ENCODE peak calls at places on chromosomes 7 and 10, in nine cellular contexts. One of them, this sample, is unnamed. For H3K36me3, the result is how much of the 10 kb centered on the place peaks cover.

GRCh38 chr7:130473877-130474276 is 18.0 kb upstream of the MEST start:
- DNase-seq in kidney epithelial cell: no peak
- DNase-seq in BE2C: no peak
- DNase-seq in bronchial epithelial cell: no peak
- DNase-seq in stomach: no peak
- DNase-seq in small intestine: no peak
- DNase-seq in GM06990: no peak
- DNase-seq in HCT116: no peak
- DNase-seq in psoas muscle: no peak
- DNase-seq in this sample: no peak

GRCh38 chr10:71647526-71648354 is 71.8 kb downstream of the C10orf105 start:
- DNase-seq in BE2C: no peak
- DNase-seq in kidney epithelial cell: no peak
- DNase-seq in bronchial epithelial cell: no peak
- DNase-seq in HCT116: no peak
- DNase-seq in psoas muscle: no peak
- DNase-seq in stomach: no peak
- DNase-seq in small intestine: no peak
- DNase-seq in GM06990: no peak
- DNase-seq in this sample: no peak

GRCh38 chr10:5818894-5819293 is 5.7 kb upstream of the GDI2 start:
- DNase-seq in small intestine: no peak
- DNase-seq in GM06990: peak
- DNase-seq in kidney epithelial cell: no peak
- DNase-seq in HCT116: no peak
- DNase-seq in bronchial epithelial cell: no peak
- DNase-seq in stomach: no peak
- DNase-seq in BE2C: no peak
- DNase-seq in psoas muscle: no peak
- DNase-seq in this sample: no peak

GRCh38 chr10:33368086-33368485 is 33.6 kb upstream of the NRP1 start:
- DNase-seq in stomach: no peak
- DNase-seq in kidney epithelial cell: no peak
- DNase-seq in GM06990: no peak
- DNase-seq in HCT116: no peak
- DNase-seq in bronchial epithelial cell: no peak
- DNase-seq in BE2C: no peak
- DNase-seq in psoas muscle: no peak
- DNase-seq in small intestine: no peak
- DNase-seq in this sample: no peak

GRCh38 chr10:127612-128432 is 7.4 kb upstream of the ZMYND11 start:
- DNase-seq in BE2C: no peak
- DNase-seq in bronchial epithelial cell: no peak
- DNase-seq in small intestine: peak
- DNase-seq in HCT116: no peak
- DNase-seq in kidney epithelial cell: no peak
- DNase-seq in GM06990: peak
- DNase-seq in stomach: no peak
- DNase-seq in psoas muscle: no peak
- DNase-seq in this sample: no peak

GRCh38 chr7:47284691-47285246 is 297.1 kb downstream of the TNS3 start:
- DNase-seq in bronchial epithelial cell: no peak
- DNase-seq in stomach: no peak
- DNase-seq in GM06990: no peak
- DNase-seq in kidney epithelial cell: no peak
- DNase-seq in small intestine: no peak
- DNase-seq in HCT116: no peak
- DNase-seq in BE2C: no peak
- DNase-seq in psoas muscle: no peak
- DNase-seq in this sample: no peak

GRCh38 chr7:84668116-84668515 is 473.5 kb upstream of the SEMA3A start:
- DNase-seq in psoas muscle: no peak
- DNase-seq in bronchial epithelial cell: no peak
- DNase-seq in GM06990: no peak
- DNase-seq in small intestine: no peak
- DNase-seq in BE2C: no peak
- DNase-seq in HCT116: no peak
- DNase-seq in stomach: no peak
- DNase-seq in kidney epithelial cell: no peak
- DNase-seq in this sample: no peak

GRCh38 chr10:47264797-47265281 is 35.2 kb upstream of the GDF10 start:
- DNase-seq in BE2C: no peak
- DNase-seq in bronchial epithelial cell: no peak
- DNase-seq in kidney epithelial cell: no peak
- DNase-seq in GM06990: no peak
- DNase-seq in HCT116: no peak
- DNase-seq in stomach: no peak
- DNase-seq in small intestine: peak
- DNase-seq in psoas muscle: no peak
- DNase-seq in this sample: no peak

GRCh38 chr7:116451958-116452729 is 47.4 kb upstream of the CAV2 start:
- DNase-seq in small intestine: no peak
- DNase-seq in bronchial epithelial cell: no peak
- DNase-seq in psoas muscle: no peak
- DNase-seq in kidney epithelial cell: no peak
- DNase-seq in HCT116: no peak
- DNase-seq in BE2C: no peak
- DNase-seq in GM06990: no peak
- DNase-seq in stomach: no peak
- DNase-seq in this sample: no peak

DNA sequence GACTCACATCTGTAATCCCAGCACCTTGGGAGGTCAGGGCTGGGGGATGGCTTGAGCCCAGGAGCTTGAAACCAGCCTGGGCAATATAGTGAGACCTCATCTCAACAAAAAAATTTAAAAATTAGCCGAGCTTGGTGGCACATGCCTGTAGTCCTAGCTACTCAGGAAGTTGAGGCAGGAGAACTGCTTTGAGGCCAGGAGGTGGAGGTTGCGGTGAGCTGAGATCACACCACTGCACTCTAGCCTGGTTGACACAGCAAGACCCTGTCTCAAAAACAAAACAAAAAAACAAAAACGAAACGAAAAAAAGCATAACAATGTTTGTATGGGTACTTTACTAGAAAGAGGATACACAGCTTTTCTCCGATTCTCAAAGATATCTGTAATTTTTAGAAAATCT is 31.8 kb downstream of the WNT16 start:
- DNase-seq in stomach: no peak
- DNase-seq in bronchial epithelial cell: no peak
- DNase-seq in BE2C: no peak
- DNase-seq in kidney epithelial cell: no peak
- DNase-seq in HCT116: no peak
- DNase-seq in GM06990: no peak
- DNase-seq in small intestine: no peak
- DNase-seq in psoas muscle: no peak
- DNase-seq in this sample: no peak
- H3K36me3 ChIP-seq in stomach: half or more
- H3K36me3 ChIP-seq in bronchial epithelial cell: under half
- H3K36me3 ChIP-seq in BE2C: under half
- H3K36me3 ChIP-seq in kidney epithelial cell: under half
- H3K36me3 ChIP-seq in HCT116: half or more
- H3K36me3 ChIP-seq in GM06990: under half
- H3K36me3 ChIP-seq in small intestine: under half
- H3K36me3 ChIP-seq in psoas muscle: half or more
- H3K36me3 ChIP-seq in this sample: under half

DNA sequence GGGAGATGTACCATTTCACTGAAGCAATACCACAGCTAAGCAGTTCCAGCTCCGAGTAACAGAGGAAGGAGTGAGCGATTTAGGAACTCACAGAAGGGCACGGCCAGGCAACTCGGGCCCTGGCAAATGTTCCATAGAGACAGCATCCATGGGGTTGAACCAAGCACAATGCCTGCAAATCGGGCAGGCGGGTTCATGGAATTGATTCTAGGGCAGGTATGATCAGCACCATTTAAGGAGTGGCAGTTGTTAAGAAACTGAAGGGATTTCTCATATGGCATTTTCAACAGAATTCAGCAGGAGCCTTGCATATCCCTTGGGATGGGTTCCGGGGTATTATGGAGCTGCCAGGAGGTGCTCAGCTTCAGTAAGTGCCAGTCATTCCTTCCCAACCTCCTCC is 66.4 kb downstream of the IKZF1 start:
- DNase-seq in BE2C: no peak
- DNase-seq in psoas muscle: no peak
- DNase-seq in small intestine: no peak
- DNase-seq in bronchial epithelial cell: no peak
- DNase-seq in stomach: no peak
- DNase-seq in GM06990: no peak
- DNase-seq in HCT116: no peak
- DNase-seq in kidney epithelial cell: no peak
- DNase-seq in this sample: no peak
- H3K36me3 ChIP-seq in BE2C: under half
- H3K36me3 ChIP-seq in psoas muscle: under half
- H3K36me3 ChIP-seq in small intestine: under half
- H3K36me3 ChIP-seq in bronchial epithelial cell: under half
- H3K36me3 ChIP-seq in stomach: under half
- H3K36me3 ChIP-seq in GM06990: under half
- H3K36me3 ChIP-seq in HCT116: under half
- H3K36me3 ChIP-seq in kidney epithelial cell: under half
- H3K36me3 ChIP-seq in this sample: under half

DNA sequence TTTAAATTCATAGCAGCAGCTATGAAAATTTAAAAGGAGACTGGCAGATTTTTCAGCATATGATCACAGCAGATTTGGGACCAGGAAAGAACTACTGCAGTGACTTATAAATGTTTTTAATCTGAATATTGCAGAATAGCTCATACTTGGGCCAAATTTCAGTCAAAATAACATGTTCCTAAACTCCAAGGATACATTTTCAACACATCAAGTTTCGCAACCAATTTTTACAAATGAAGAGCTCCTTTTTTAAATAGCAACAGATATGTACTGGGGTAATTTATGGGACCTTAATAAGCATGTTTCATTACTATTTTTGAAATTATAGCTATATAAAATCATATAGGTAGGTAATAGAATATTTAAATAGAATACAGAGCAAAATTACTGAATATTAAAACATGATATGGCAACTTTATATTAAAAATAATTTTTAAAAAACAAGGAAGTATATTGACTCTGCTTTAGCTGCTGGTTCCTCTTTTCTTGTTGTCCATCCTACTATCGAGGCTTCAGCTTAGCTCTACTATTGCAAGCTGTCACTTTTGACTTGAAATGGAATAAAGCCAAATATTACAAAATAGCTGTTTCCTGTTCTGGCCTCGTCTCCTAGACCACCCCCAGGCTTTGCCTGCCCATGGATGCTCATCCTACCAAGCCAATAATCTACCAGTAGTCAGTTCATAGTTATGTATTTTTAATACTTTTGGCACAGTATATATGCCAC is 123.1 kb downstream of the NRBF2 start:
- DNase-seq in HCT116: no peak
- DNase-seq in GM06990: no peak
- DNase-seq in BE2C: no peak
- DNase-seq in kidney epithelial cell: no peak
- DNase-seq in stomach: no peak
- DNase-seq in psoas muscle: no peak
- DNase-seq in small intestine: no peak
- DNase-seq in bronchial epithelial cell: no peak
- DNase-seq in this sample: no peak
- H3K36me3 ChIP-seq in HCT116: under half
- H3K36me3 ChIP-seq in GM06990: under half
- H3K36me3 ChIP-seq in BE2C: under half
- H3K36me3 ChIP-seq in kidney epithelial cell: under half
- H3K36me3 ChIP-seq in stomach: under half
- H3K36me3 ChIP-seq in psoas muscle: under half
- H3K36me3 ChIP-seq in small intestine: under half
- H3K36me3 ChIP-seq in bronchial epithelial cell: under half
- H3K36me3 ChIP-seq in this sample: under half

GRCh38 chr10:73134727-73135126 is 24.5 kb downstream of the NUDT13 start:
- DNase-seq in kidney epithelial cell: no peak
- DNase-seq in GM06990: no peak
- DNase-seq in BE2C: no peak
- DNase-seq in HCT116: no peak
- DNase-seq in small intestine: no peak
- DNase-seq in bronchial epithelial cell: no peak
- DNase-seq in stomach: no peak
- DNase-seq in psoas muscle: no peak
- DNase-seq in this sample: no peak
- H3K36me3 ChIP-seq in kidney epithelial cell: under half
- H3K36me3 ChIP-seq in GM06990: under half
- H3K36me3 ChIP-seq in BE2C: half or more
- H3K36me3 ChIP-seq in HCT116: half or more
- H3K36me3 ChIP-seq in small intestine: under half
- H3K36me3 ChIP-seq in bronchial epithelial cell: under half
- H3K36me3 ChIP-seq in stomach: half or more
- H3K36me3 ChIP-seq in psoas muscle: half or more
- H3K36me3 ChIP-seq in this sample: under half

DNA sequence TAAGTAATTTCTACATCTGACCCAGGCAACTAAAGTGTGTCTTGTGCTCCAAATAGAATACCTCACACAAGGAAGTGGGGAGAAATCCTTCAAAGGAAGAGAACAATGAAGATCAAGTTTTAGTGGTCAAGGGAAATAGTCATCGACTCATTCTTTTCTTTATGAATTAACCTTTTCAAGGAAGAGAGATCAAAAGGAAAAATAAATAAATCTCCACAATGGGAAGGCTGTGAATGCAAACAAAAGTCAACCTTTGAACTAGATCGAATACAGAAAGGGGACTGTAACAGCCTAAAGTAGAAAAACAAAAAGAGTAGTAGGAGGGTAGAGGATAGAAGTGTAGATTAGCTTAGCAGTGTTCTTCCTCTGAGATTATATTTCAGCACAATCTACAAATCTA is 274.6 kb upstream of the COBL start:
- DNase-seq in HCT116: no peak
- DNase-seq in BE2C: no peak
- DNase-seq in psoas muscle: no peak
- DNase-seq in small intestine: no peak
- DNase-seq in stomach: no peak
- DNase-seq in bronchial epithelial cell: no peak
- DNase-seq in kidney epithelial cell: no peak
- DNase-seq in GM06990: no peak
- DNase-seq in this sample: no peak
- H3K36me3 ChIP-seq in HCT116: under half
- H3K36me3 ChIP-seq in BE2C: under half
- H3K36me3 ChIP-seq in psoas muscle: under half
- H3K36me3 ChIP-seq in small intestine: under half
- H3K36me3 ChIP-seq in stomach: under half
- H3K36me3 ChIP-seq in bronchial epithelial cell: under half
- H3K36me3 ChIP-seq in kidney epithelial cell: under half
- H3K36me3 ChIP-seq in GM06990: under half
- H3K36me3 ChIP-seq in this sample: under half

DNA sequence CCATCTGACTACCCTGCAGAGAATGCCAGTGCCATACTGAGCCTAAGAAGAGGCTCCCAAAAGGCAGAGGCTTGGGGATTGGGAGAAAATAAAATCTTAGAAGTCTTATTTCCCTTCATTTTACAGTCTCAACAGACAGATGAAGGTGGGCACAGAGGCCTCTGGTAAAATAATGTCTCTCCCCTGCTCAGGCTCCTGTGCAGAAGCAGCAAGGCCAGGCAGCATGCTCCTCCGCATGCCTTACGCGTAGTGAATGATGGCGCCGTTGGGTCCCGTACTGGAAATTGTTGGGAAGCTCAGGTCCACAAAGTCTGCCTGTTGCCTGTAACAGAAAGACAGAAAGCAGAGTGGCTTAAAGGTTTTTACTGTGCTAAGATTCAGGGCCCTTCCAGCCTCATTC is 45.8 kb downstream of the XPNPEP1 start:
- DNase-seq in kidney epithelial cell: no peak
- DNase-seq in BE2C: no peak
- DNase-seq in small intestine: no peak
- DNase-seq in stomach: peak
- DNase-seq in GM06990: no peak
- DNase-seq in HCT116: no peak
- DNase-seq in bronchial epithelial cell: no peak
- DNase-seq in psoas muscle: no peak
- DNase-seq in this sample: no peak
- H3K36me3 ChIP-seq in kidney epithelial cell: under half
- H3K36me3 ChIP-seq in BE2C: under half
- H3K36me3 ChIP-seq in small intestine: under half
- H3K36me3 ChIP-seq in stomach: half or more
- H3K36me3 ChIP-seq in GM06990: under half
- H3K36me3 ChIP-seq in HCT116: under half
- H3K36me3 ChIP-seq in bronchial epithelial cell: under half
- H3K36me3 ChIP-seq in psoas muscle: half or more
- H3K36me3 ChIP-seq in this sample: under half

GRCh38 chr7:66639773-66640172 is 11.1 kb downstream of the KCTD7 start:
- DNase-seq in stomach: no peak
- DNase-seq in bronchial epithelial cell: no peak
- DNase-seq in GM06990: no peak
- DNase-seq in psoas muscle: no peak
- DNase-seq in small intestine: no peak
- DNase-seq in BE2C: no peak
- DNase-seq in kidney epithelial cell: no peak
- DNase-seq in HCT116: no peak
- DNase-seq in this sample: no peak
- H3K36me3 ChIP-seq in stomach: half or more
- H3K36me3 ChIP-seq in bronchial epithelial cell: under half
- H3K36me3 ChIP-seq in GM06990: under half
- H3K36me3 ChIP-seq in psoas muscle: half or more
- H3K36me3 ChIP-seq in small intestine: under half
- H3K36me3 ChIP-seq in BE2C: under half
- H3K36me3 ChIP-seq in kidney epithelial cell: under half
- H3K36me3 ChIP-seq in HCT116: under half
- H3K36me3 ChIP-seq in this sample: under half